ENCODE peak calls at places on chromosome 13, in seven cellular contexts. V, W, Q, M, U, P and I are unnamed samples.

GRCh38 chr13:55627221-55627620 is 1513.5 kb upstream of the PRR20A start:
- DNase-seq in V (no peak), W (no peak), Q (no peak), M (no peak), U (no peak), P (no peak), I (no peak)

GRCh38 chr13:37968555-37968954 is 99.0 kb upstream of the TRPC4 start:
- DNase-seq in V (no peak), W (no peak), Q (no peak), M (no peak), U (no peak), P (no peak), I (no peak)

GRCh38 chr13:111411186-111411858 is 90.9 kb downstream of the TEX29 start:
- DNase-seq in V (peak), W (no peak), Q (no peak), M (no peak), U (no peak), P (no peak), I (no peak)

GRCh38 chr13:75514080-75515040 is 23.3 kb downstream of the COMMD6 start:
- DNase-seq in V (no peak), W (no peak), Q (no peak), M (no peak), U (no peak), P (no peak), I (no peak)

GRCh38 chr13:100826441-100826840 is 151.8 kb upstream of the TMTC4 start:
- DNase-seq in V (no peak), W (no peak), Q (no peak), M (no peak), U (no peak), P (no peak), I (no peak)

GRCh38 chr13:41546372-41547252 is 89.3 kb downstream of the RGCC start:
- DNase-seq in V (no peak), W (peak), Q (peak), M (peak), U (peak), P (peak), I (no peak)

GRCh38 chr13:71864981-71865857 is 1.8 kb downstream of the DACH1 start:
- DNase-seq in V (no peak), W (peak), Q (no peak), M (no peak), U (no peak), P (peak), I (peak)

GRCh38 chr13:101202590-101202989 is 213.7 kb downstream of the NALCN start:
- DNase-seq in V (no peak), W (no peak), Q (no peak), M (no peak), U (no peak), P (no peak), I (no peak)

GRCh38 chr13:44930907-44931676 is 58.2 kb downstream of the NUFIP1 start:
- DNase-seq in V (no peak), W (no peak), Q (peak), M (no peak), U (no peak), P (no peak), I (no peak)

GRCh38 chr13:63408227-63409202 is 1992.9 kb upstream of the PCDH20 start:
- DNase-seq in V (peak), W (no peak), Q (no peak), M (no peak), U (peak), P (no peak), I (no peak)

GRCh38 chr13:73776137-73776785 is 357.9 kb downstream of the KLF12 start:
- DNase-seq in V (no peak), W (no peak), Q (no peak), M (no peak), U (no peak), P (no peak), I (no peak)

GRCh38 chr13:97853550-97853949 is 99.9 kb upstream of the IPO5 start:
- DNase-seq in V (no peak), W (no peak), Q (no peak), M (no peak), U (no peak), P (no peak), I (no peak)

GRCh38 chr13:114095486-114095885 is 36.9 kb downstream of the RASA3 start:
- DNase-seq in V (no peak), W (no peak), Q (no peak), M (no peak), U (no peak), P (no peak), I (peak)

GRCh38 chr13:111115841-111116500 is 861 bp downstream of the ARHGEF7 start:
- DNase-seq in V (peak), W (peak), Q (peak), M (peak), U (peak), P (no peak), I (no peak)

GRCh38 chr13:51220706-51221105 is 1.5 kb upstream of the FAM124A start:
- DNase-seq in V (no peak), W (no peak), Q (no peak), M (no peak), U (no peak), P (no peak), I (no peak)

GRCh38 chr13:97471721-97472120 is 37.8 kb downstream of the RAP2A start:
- DNase-seq in V (no peak), W (no peak), Q (no peak), M (no peak), U (no peak), P (no peak), I (no peak)

GRCh38 chr13:43153436-43154082 is 130.2 kb downstream of the DNAJC15 start:
- DNase-seq in V (no peak), W (peak), Q (peak), M (peak), U (peak), P (no peak), I (no peak)

GRCh38 chr13:42048323-42048624 is 174 bp upstream of the DGKH start:
- DNase-seq in V (no peak), W (no peak), Q (no peak), M (no peak), U (no peak), P (no peak), I (no peak)

GRCh38 chr13:46858776-46859175 is 38.1 kb downstream of the HTR2A start:
- DNase-seq in V (no peak), W (no peak), Q (no peak), M (no peak), U (no peak), P (no peak), I (no peak)

GRCh38 chr13:54261856-54262255 is 1233.2 kb downstream of the OLFM4 start:
- DNase-seq in V (no peak), W (no peak), Q (no peak), M (no peak), U (no peak), P (no peak), I (no peak)

GRCh38 chr13:97125051-97125809 is 96.9 kb upstream of the MBNL2 start:
- DNase-seq in V (no peak), W (peak), Q (no peak), M (no peak), U (peak), P (peak), I (no peak)

GRCh38 chr13:41127746-41128145 is 4.9 kb downstream of the KBTBD6 start:
- DNase-seq in V (no peak), W (no peak), Q (no peak), M (no peak), U (no peak), P (no peak), I (no peak)

GRCh38 chr13:59458908-59459579 is 704.7 kb downstream of the DIAPH3 start:
- DNase-seq in V (no peak), W (peak), Q (no peak), M (peak), U (peak), P (no peak), I (no peak)

GRCh38 chr13:110133425-110134235 is 173.3 kb downstream of the COL4A1 start:
- DNase-seq in V (no peak), W (no peak), Q (no peak), M (no peak), U (no peak), P (no peak), I (no peak)

GRCh38 chr13:106612688-106613087 is 44.8 kb upstream of the ARGLU1 start:
- DNase-seq in V (no peak), W (no peak), Q (no peak), M (no peak), U (no peak), P (no peak), I (no peak)

GRCh38 chr13:26011996-26012688 is 39.7 kb downstream of the SHISA2 start:
- DNase-seq in V (no peak), W (no peak), Q (no peak), M (no peak), U (no peak), P (peak), I (no peak)

GRCh38 chr13:95728957-95729356 is 52.0 kb downstream of the DNAJC3 start:
- DNase-seq in V (no peak), W (no peak), Q (no peak), M (no peak), U (no peak), P (no peak), I (no peak)

GRCh38 chr13:107370036-107370785 is 802.3 kb upstream of the ARGLU1 start:
- DNase-seq in V (no peak), W (peak), Q (peak), M (peak), U (peak), P (no peak), I (no peak)

GRCh38 chr13:95275322-95276118 is 25.7 kb downstream of the ABCC4 start:
- DNase-seq in V (peak), W (no peak), Q (no peak), M (no peak), U (no peak), P (no peak), I (no peak)

GRCh38 chr13:106361621-106362020 is 173.8 kb downstream of the EFNB2 start:
- DNase-seq in V (no peak), W (no peak), Q (no peak), M (no peak), U (no peak), P (no peak), I (no peak)

GRCh38 chr13:62321139-62321538 is 905.5 kb upstream of the PCDH20 start:
- DNase-seq in V (no peak), W (no peak), Q (no peak), M (no peak), U (no peak), P (no peak), I (no peak)

GRCh38 chr13:27969073-27969865 is at the start of gene CDX2:
- DNase-seq in V (peak), W (no peak), Q (no peak), M (no peak), U (no peak), P (no peak), I (no peak)

GRCh38 chr13:50801087-50801931 is 42.2 kb downstream of the DLEU7 start:
- DNase-seq in V (peak), W (peak), Q (peak), M (peak), U (peak), P (peak), I (no peak)

GRCh38 chr13:51034906-51035305 is 76.2 kb downstream of the C13orf42 start:
- DNase-seq in V (no peak), W (no peak), Q (no peak), M (no peak), U (no peak), P (no peak), I (no peak)

GRCh38 chr13:32170841-32171240 is 139.3 kb downstream of the FRY start:
- DNase-seq in V (no peak), W (no peak), Q (no peak), M (no peak), U (no peak), P (no peak), I (no peak)